ENCODE peak calls at places on chromosomes 4 and X, in five cellular contexts. One of them, this sample, is unnamed.
A peak's percentile ranks its signal among the peaks of the same experiment; 100 is the strongest.

GRCh38 chr4:74311696-74312313 is 3.5 kb downstream of the EPGN start:
- DNase-seq in neuronal stem cell: peak; percentile 23
- DNase-seq in mesendoderm: peak; percentile 68
- DNase-seq in IMR-90: peak; percentile 62
- DNase-seq in H1: no peak
- DNase-seq in this sample: no peak

GRCh38 chr4:153232768-153233167 is 28.5 kb downstream of the TRIM2 start:
- DNase-seq in neuronal stem cell: no peak
- DNase-seq in mesendoderm: peak; percentile 92
- DNase-seq in IMR-90: no peak
- DNase-seq in H1: peak; percentile 60
- DNase-seq in this sample: peak; percentile 83

GRCh38 chrX:13357925-13358324 is 38.1 kb upstream of the ATXN3L start:
- DNase-seq in neuronal stem cell: peak; percentile 9
- DNase-seq in mesendoderm: peak; percentile 84
- DNase-seq in IMR-90: peak; percentile 10
- DNase-seq in H1: no peak
- DNase-seq in this sample: no peak

GRCh38 chr4:32148120-32148666 is 1428.0 kb downstream of the PCDH7 start:
- DNase-seq in neuronal stem cell: no peak
- DNase-seq in mesendoderm: peak; percentile 4
- DNase-seq in IMR-90: no peak
- DNase-seq in H1: no peak
- DNase-seq in this sample: no peak

GRCh38 chr4:26356067-26356466 is 35.3 kb downstream of the RBPJ start:
- DNase-seq in neuronal stem cell: no peak
- DNase-seq in mesendoderm: peak; percentile 67
- DNase-seq in IMR-90: peak; percentile 40
- DNase-seq in H1: no peak
- DNase-seq in this sample: no peak

GRCh38 chr4:113350576-113350975 is 301.1 kb downstream of the ANK2 start:
- DNase-seq in neuronal stem cell: no peak
- DNase-seq in mesendoderm: no peak
- DNase-seq in IMR-90: no peak
- DNase-seq in H1: no peak
- DNase-seq in this sample: no peak

GRCh38 chrX:71542411-71542810 is 9.5 kb downstream of the OGT start:
- DNase-seq in neuronal stem cell: no peak
- DNase-seq in mesendoderm: no peak
- DNase-seq in IMR-90: peak; percentile 77
- DNase-seq in H1: no peak
- DNase-seq in this sample: no peak

GRCh38 chr4:90127706-90128345 is 632 bp downstream of the CCSER1 start:
- DNase-seq in neuronal stem cell: peak; percentile 43
- DNase-seq in mesendoderm: no peak
- DNase-seq in IMR-90: no peak
- DNase-seq in H1: no peak
- DNase-seq in this sample: no peak

GRCh38 chr4:89712141-89712540 is 124.8 kb downstream of the SNCA start:
- DNase-seq in neuronal stem cell: no peak
- DNase-seq in mesendoderm: no peak
- DNase-seq in IMR-90: peak; percentile 67
- DNase-seq in H1: no peak
- DNase-seq in this sample: no peak

GRCh38 chr4:15702941-15703403 is at the start of gene BST1:
- DNase-seq in neuronal stem cell: no peak
- DNase-seq in mesendoderm: no peak
- DNase-seq in IMR-90: peak; percentile 50
- DNase-seq in H1: no peak
- DNase-seq in this sample: peak; percentile 55

GRCh38 chrX:46812445-46812844 is 24.4 kb upstream of the RP2 start:
- DNase-seq in neuronal stem cell: no peak
- DNase-seq in mesendoderm: peak; percentile 23
- DNase-seq in IMR-90: no peak
- DNase-seq in H1: no peak
- DNase-seq in this sample: no peak

GRCh38 chrX:124346064-124346876 is at the start of gene SH2D1A:
- DNase-seq in neuronal stem cell: no peak
- DNase-seq in mesendoderm: no peak
- DNase-seq in IMR-90: no peak
- DNase-seq in H1: no peak
- DNase-seq in this sample: no peak

GRCh38 chr4:44368413-44369167 is 80.0 kb downstream of the KCTD8 start:
- DNase-seq in neuronal stem cell: no peak
- DNase-seq in mesendoderm: no peak
- DNase-seq in IMR-90: no peak
- DNase-seq in H1: no peak
- DNase-seq in this sample: no peak

GRCh38 chr4:186192068-186192751 is 843 bp downstream of the CYP4V2 start:
- DNase-seq in neuronal stem cell: peak; percentile 29
- DNase-seq in mesendoderm: peak; percentile 73
- DNase-seq in IMR-90: peak; percentile 48
- DNase-seq in H1: peak; percentile 72
- DNase-seq in this sample: peak; percentile 59

GRCh38 chr4:89438102-89438831 is 130.7 kb upstream of the GPRIN3 start:
- DNase-seq in neuronal stem cell: no peak
- DNase-seq in mesendoderm: peak; percentile 90
- DNase-seq in IMR-90: peak; percentile 49
- DNase-seq in H1: peak; percentile 78
- DNase-seq in this sample: peak; percentile 76

GRCh38 chr4:98203406-98204235 is 57.6 kb upstream of the RAP1GDS1 start:
- DNase-seq in neuronal stem cell: no peak
- DNase-seq in mesendoderm: peak; percentile 9
- DNase-seq in IMR-90: no peak
- DNase-seq in H1: no peak
- DNase-seq in this sample: no peak

GRCh38 chr4:151481813-151482212 is 72.8 kb downstream of the FHIP1A start:
- DNase-seq in neuronal stem cell: no peak
- DNase-seq in mesendoderm: no peak
- DNase-seq in IMR-90: no peak
- DNase-seq in H1: no peak
- DNase-seq in this sample: no peak

GRCh38 chr4:8050555-8051206 is 107.9 kb downstream of the ABLIM2 start:
- DNase-seq in neuronal stem cell: no peak
- DNase-seq in mesendoderm: peak; percentile 69
- DNase-seq in IMR-90: peak; percentile 11
- DNase-seq in H1: peak; percentile 70
- DNase-seq in this sample: peak; percentile 94

GRCh38 chr4:6461301-6462165 is 10.9 kb downstream of the PPP2R2C start:
- DNase-seq in neuronal stem cell: no peak
- DNase-seq in mesendoderm: peak; percentile 40
- DNase-seq in IMR-90: peak; percentile 6
- DNase-seq in H1: peak; percentile 39
- DNase-seq in this sample: peak; percentile 33

GRCh38 chr4:70994069-70994366 is 569 bp downstream of the DCK start:
- DNase-seq in neuronal stem cell: no peak
- DNase-seq in mesendoderm: no peak
- DNase-seq in IMR-90: no peak
- DNase-seq in H1: no peak
- DNase-seq in this sample: no peak

GRCh38 chrX:48090123-48090522 is 18.7 kb upstream of the ZNF630 start:
- DNase-seq in neuronal stem cell: no peak
- DNase-seq in mesendoderm: no peak
- DNase-seq in IMR-90: no peak
- DNase-seq in H1: no peak
- DNase-seq in this sample: no peak

GRCh38 chrX:153871451-153871850 is 14.5 kb downstream of the L1CAM start:
- DNase-seq in neuronal stem cell: no peak
- DNase-seq in mesendoderm: peak; percentile 58
- DNase-seq in IMR-90: no peak
- DNase-seq in H1: no peak
- DNase-seq in this sample: no peak

GRCh38 chr4:40112393-40112792 is 55.7 kb downstream of the N4BP2 start:
- DNase-seq in neuronal stem cell: no peak
- DNase-seq in mesendoderm: no peak
- DNase-seq in IMR-90: no peak
- DNase-seq in H1: no peak
- DNase-seq in this sample: no peak

GRCh38 chr4:150501019-150501727 is 80.8 kb upstream of the MAB21L2 start:
- DNase-seq in neuronal stem cell: no peak
- DNase-seq in mesendoderm: no peak
- DNase-seq in IMR-90: peak; percentile 89
- DNase-seq in H1: no peak
- DNase-seq in this sample: no peak

GRCh38 chr4:93184093-93184492 is 644.5 kb upstream of the ATOH1 start:
- DNase-seq in neuronal stem cell: no peak
- DNase-seq in mesendoderm: no peak
- DNase-seq in IMR-90: no peak
- DNase-seq in H1: no peak
- DNase-seq in this sample: no peak

GRCh38 chr4:68872442-68873217 is 56.8 kb downstream of the UGT2B10 start:
- DNase-seq in neuronal stem cell: no peak
- DNase-seq in mesendoderm: no peak
- DNase-seq in IMR-90: no peak
- DNase-seq in H1: no peak
- DNase-seq in this sample: no peak

GRCh38 chrX:368811-369562 is 17.7 kb downstream of the PPP2R3B start:
- DNase-seq in neuronal stem cell: no peak
- DNase-seq in mesendoderm: no peak
- DNase-seq in IMR-90: peak; percentile 52
- DNase-seq in H1: no peak
- DNase-seq in this sample: no peak

GRCh38 chrX:23317799-23318724 is 16.6 kb upstream of the PTCHD1 start:
- DNase-seq in neuronal stem cell: no peak
- DNase-seq in mesendoderm: peak; percentile 59
- DNase-seq in IMR-90: no peak
- DNase-seq in H1: peak; percentile 79
- DNase-seq in this sample: peak; percentile 80

GRCh38 chrX:15242899-15243555 is 26.9 kb downstream of the ASB9 start:
- DNase-seq in neuronal stem cell: peak; percentile 5
- DNase-seq in mesendoderm: peak; percentile 22
- DNase-seq in IMR-90: peak; percentile 59
- DNase-seq in H1: no peak
- DNase-seq in this sample: no peak

GRCh38 chrX:2707334-2707760 is 16.3 kb downstream of the CD99 start:
- DNase-seq in neuronal stem cell: no peak
- DNase-seq in mesendoderm: peak; percentile 95
- DNase-seq in IMR-90: peak; percentile 95
- DNase-seq in H1: no peak
- DNase-seq in this sample: peak; percentile 76

GRCh38 chrX:2710496-2710895 is 19.4 kb downstream of the CD99 start:
- DNase-seq in neuronal stem cell: no peak
- DNase-seq in mesendoderm: peak; percentile 66
- DNase-seq in IMR-90: no peak
- DNase-seq in H1: no peak
- DNase-seq in this sample: no peak

GRCh38 chrX:2710041-2710471 is 19.0 kb downstream of the CD99 start:
- DNase-seq in neuronal stem cell: no peak
- DNase-seq in mesendoderm: peak; percentile 62
- DNase-seq in IMR-90: peak; percentile 88
- DNase-seq in H1: no peak
- DNase-seq in this sample: no peak

GRCh38 chrX:2708016-2708415 is 16.9 kb downstream of the CD99 start:
- DNase-seq in neuronal stem cell: no peak
- DNase-seq in mesendoderm: no peak
- DNase-seq in IMR-90: no peak
- DNase-seq in H1: no peak
- DNase-seq in this sample: no peak

DNA sequence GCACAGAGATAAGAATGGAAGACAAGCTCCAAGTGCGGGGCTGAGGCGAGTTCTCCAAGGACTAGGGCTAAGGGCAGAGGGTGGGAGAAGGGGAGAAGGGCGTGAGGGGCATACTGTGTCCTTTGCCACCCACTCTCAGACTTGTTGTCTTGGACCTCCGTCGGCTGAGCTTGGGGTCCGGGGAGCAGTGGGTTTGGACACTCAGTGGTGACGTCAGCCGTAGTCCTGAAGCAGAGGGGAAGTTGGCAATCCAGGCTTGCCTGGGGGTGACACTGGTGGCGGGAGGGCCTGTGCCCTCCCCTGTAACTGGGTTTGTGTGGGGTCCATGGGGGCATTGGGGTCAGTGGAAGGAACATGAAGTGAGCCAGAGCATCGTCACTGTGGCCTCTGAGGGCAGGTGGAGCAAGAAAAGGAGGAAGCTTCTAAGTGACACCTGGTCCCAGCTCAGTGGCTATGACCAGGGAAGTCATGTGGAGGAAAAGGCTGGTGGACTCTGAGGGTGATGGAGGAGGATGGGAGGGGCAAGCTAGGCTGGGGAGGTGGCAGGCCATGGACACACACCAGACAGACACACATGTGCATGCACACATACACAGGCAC is 17.6 kb downstream of the CD99 start:
- DNase-seq in neuronal stem cell: no peak
- DNase-seq in mesendoderm: no peak
- DNase-seq in IMR-90: no peak
- DNase-seq in H1: no peak
- DNase-seq in this sample: no peak
- H3K23ac ChIP-seq in neuronal stem cell: no peak overlapping the region
- H3K23ac ChIP-seq in mesendoderm: no peak overlapping the region
- H3K23ac ChIP-seq in IMR-90: no peak overlapping the region
- H3K23ac ChIP-seq in H1: no peak overlapping the region
- H3K23ac ChIP-seq in this sample: no peak overlapping the region

GRCh38 chrX:16838202-16839066 is 31.7 kb downstream of the RBBP7 start:
- DNase-seq in neuronal stem cell: no peak
- DNase-seq in mesendoderm: peak; percentile 7
- DNase-seq in IMR-90: peak; percentile 80
- DNase-seq in H1: no peak
- DNase-seq in this sample: peak; percentile 52
- H3K18ac ChIP-seq in neuronal stem cell: no peak overlapping the region
- H3K18ac ChIP-seq in mesendoderm: no peak overlapping the region
- H3K18ac ChIP-seq in IMR-90: peak overlapping the region; percentile 48
- H3K18ac ChIP-seq in H1: no peak overlapping the region
- H3K18ac ChIP-seq in this sample: no peak overlapping the region

GRCh38 chr4:96003941-96004340 is 164.0 kb downstream of the PDHA2 start:
- DNase-seq in neuronal stem cell: no peak
- DNase-seq in mesendoderm: no peak
- DNase-seq in IMR-90: no peak
- DNase-seq in H1: no peak
- DNase-seq in this sample: no peak
- H3K23ac ChIP-seq in neuronal stem cell: no peak overlapping the region
- H3K23ac ChIP-seq in mesendoderm: no peak overlapping the region
- H3K23ac ChIP-seq in IMR-90: no peak overlapping the region
- H3K23ac ChIP-seq in H1: no peak overlapping the region
- H3K23ac ChIP-seq in this sample: no peak overlapping the region

GRCh38 chrX:77785746-77786548 is at the start of gene ATRX:
- DNase-seq in neuronal stem cell: peak; percentile 68
- DNase-seq in mesendoderm: peak; percentile 91
- DNase-seq in IMR-90: peak; percentile 79
- DNase-seq in H1: peak; percentile 61
- DNase-seq in this sample: peak; percentile 80
- H3K18ac ChIP-seq in neuronal stem cell: peak within 1 kb of the TSS; percentile 99
- H3K18ac ChIP-seq in mesendoderm: peak within 1 kb of the TSS; percentile 33
- H3K18ac ChIP-seq in IMR-90: peak within 1 kb of the TSS; percentile 42
- H3K18ac ChIP-seq in H1: peak within 1 kb of the TSS; percentile 95
- H3K18ac ChIP-seq in this sample: peak within 1 kb of the TSS; percentile 100

GRCh38 chr4:183444149-183444952 is at the start of gene CDKN2AIP:
- DNase-seq in neuronal stem cell: peak; percentile 96
- DNase-seq in mesendoderm: peak; percentile 98
- DNase-seq in IMR-90: peak; percentile 90
- DNase-seq in H1: peak; percentile 90
- DNase-seq in this sample: peak; percentile 94
- H3K23ac ChIP-seq in neuronal stem cell: peak within 1 kb of the TSS; percentile 99
- H3K23ac ChIP-seq in mesendoderm: peak within 1 kb of the TSS; percentile 97
- H3K23ac ChIP-seq in IMR-90: peak within 1 kb of the TSS; percentile 84
- H3K23ac ChIP-seq in H1: no peak within 1 kb of the TSS
- H3K23ac ChIP-seq in this sample: no peak within 1 kb of the TSS

GRCh38 chrX:2785538-2785937 is 33.7 kb downstream of the XG start:
- DNase-seq in neuronal stem cell: no peak
- DNase-seq in mesendoderm: no peak
- DNase-seq in IMR-90: no peak
- DNase-seq in H1: no peak
- DNase-seq in this sample: no peak
- H3K18ac ChIP-seq in neuronal stem cell: no peak overlapping the region
- H3K18ac ChIP-seq in mesendoderm: no peak overlapping the region
- H3K18ac ChIP-seq in IMR-90: no peak overlapping the region
- H3K18ac ChIP-seq in H1: no peak overlapping the region
- H3K18ac ChIP-seq in this sample: no peak overlapping the region